ENCODE peak calls at places on chromosomes 7 and 10, in five cellular contexts. C is NAMALWA, G is astrocyte of the spinal cord, Y is NCI-H748 treated with DMSO at 0.1 percent for 48 hours, J is Peyer's patch. E is an unnamed sample.
A peak's percentile ranks its signal among the peaks of the same experiment; 100 is the strongest.

GRCh38 chr10:44477021-44477420 is 92.1 kb upstream of the CXCL12 start:
- DNase-seq in J (no peak), C (no peak), Y (no peak), G (no peak), E (no peak)

GRCh38 chr10:24526085-24526649 is 197.5 kb downstream of the ARHGAP21 start:
- DNase-seq in J (no peak), G (no peak), Y (no peak), C (no peak), E (no peak)

GRCh38 chr10:48976208-48976607 is 36.6 kb upstream of the LRRC18 start:
- DNase-seq in Y (no peak), G (peak; percentile 3), J (no peak), C (peak; percentile 31), E (no peak)

GRCh38 chr10:79235765-79236755 is 111.2 kb upstream of the PPIF start:
- DNase-seq in Y (no peak), C (no peak), G (no peak), J (no peak), E (no peak)

GRCh38 chr7:2041496-2042367 is 191.0 kb downstream of the MAD1L1 start:
- DNase-seq in C (peak; percentile 31), Y (no peak), J (peak; percentile 7), G (no peak), E (no peak)

GRCh38 chr10:132371641-132372081 is 25.3 kb upstream of the PWWP2B start:
- DNase-seq in J (peak; percentile 18), Y (no peak), C (peak; percentile 56), G (no peak), E (no peak)

GRCh38 chr10:78433722-78434535 is 400.3 kb downstream of the RPS24 start:
- DNase-seq in J (no peak), Y (no peak), G (no peak), C (peak; percentile 3), E (no peak)

GRCh38 chr7:74057216-74057925 is 26.2 kb upstream of the LIMK1 start:
- DNase-seq in G (no peak), J (peak; percentile 33), Y (no peak), C (no peak), E (no peak)

GRCh38 chr10:3782099-3782455 is 2.9 kb downstream of the KLF6 start:
- DNase-seq in C (peak; percentile 34), Y (no peak), G (no peak), J (no peak), E (no peak)

GRCh38 chr7:117567781-117568180 is 88.0 kb downstream of the CFTR start:
- DNase-seq in C (no peak), Y (no peak), G (no peak), J (no peak), E (no peak)

GRCh38 chr7:156017916-156018700 is 205.8 kb upstream of the SHH start:
- DNase-seq in Y (no peak), C (no peak), J (no peak), G (no peak), E (no peak)

GRCh38 chr10:72068901-72069446 is 19.4 kb downstream of the SPOCK2 start:
- DNase-seq in G (no peak), J (no peak), Y (no peak), C (no peak), E (no peak)

GRCh38 chr10:133400624-133401424 is 6.9 kb downstream of the MTG1 start:
- DNase-seq in Y (no peak), J (no peak), C (peak; percentile 27), G (no peak), E (no peak)

GRCh38 chr7:69782917-69783684 is 184.8 kb downstream of the AUTS2 start:
- DNase-seq in Y (no peak), C (no peak), J (no peak), G (peak; percentile 70), E (no peak)

GRCh38 chr7:149196705-149197171 is 1.4 kb downstream of the ZNF282 start:
- DNase-seq in J (no peak), G (no peak), Y (no peak), C (no peak), E (no peak)

GRCh38 chr10:71970331-71970730 is 6.1 kb downstream of the CHST3 start:
- DNase-seq in G (peak; percentile 37), Y (no peak), C (no peak), J (no peak), E (no peak)

GRCh38 chr7:137871173-137871915 is 24.6 kb upstream of the DGKI start:
- DNase-seq in J (no peak), C (no peak), G (no peak), Y (no peak), E (no peak)

GRCh38 chr10:11026761-11027160 is 9.1 kb downstream of the CELF2 start:
- DNase-seq in J (no peak), Y (no peak), G (no peak), C (no peak), E (no peak)

GRCh38 chr10:11702264-11702663 is 39.9 kb upstream of the ECHDC3 start:
- DNase-seq in G (no peak), Y (no peak), C (no peak), J (no peak), E (no peak)

GRCh38 chr7:74207586-74207985 is 2.2 kb upstream of the LAT2 start:
- DNase-seq in C (no peak), G (no peak), J (peak; percentile 48), Y (no peak), E (no peak)

GRCh38 chr7:51237727-51238126 is 78.9 kb downstream of the COBL start:
- DNase-seq in Y (no peak), G (no peak), C (no peak), J (no peak), E (no peak)

GRCh38 chr10:119270893-119271361 is 63.6 kb downstream of the GRK5 start:
- DNase-seq in G (no peak), C (no peak), Y (no peak), J (peak; percentile 89), E (no peak)

GRCh38 chr7:121908042-121908441 is 35.1 kb downstream of the PTPRZ1 start:
- DNase-seq in G (no peak), J (no peak), C (no peak), Y (no peak), E (no peak)

GRCh38 chr10:44938938-44939337 is 20.7 kb upstream of the RASSF4 start:
- DNase-seq in G (no peak), J (no peak), Y (no peak), C (no peak), E (no peak)

GRCh38 chr10:79433324-79434222 is 11.9 kb downstream of the ZCCHC24 start:
- DNase-seq in G (no peak), J (no peak), Y (no peak), C (no peak), E (no peak)

GRCh38 chr7:23298141-23298851 is 843 bp upstream of the MALSU1 start:
- DNase-seq in G (peak; percentile 27), Y (no peak), C (no peak), J (no peak), E (no peak)

GRCh38 chr10:47415520-47416304 is 31.6 kb upstream of the ZNF488 start:
- DNase-seq in Y (no peak), J (no peak), G (no peak), C (no peak), E (no peak)